ENCODE peak calls at places on chromosomes 7 and 10, in four cellular contexts. O is psoas muscle, T is heart right ventricle, X is BE2C. S is an unnamed sample.

GRCh38 chr7:112080974-112081373 is 125.2 kb downstream of the DOCK4 start:
- DNase-seq in O (no peak), T (no peak), X (no peak), S (no peak)

GRCh38 chr10:58393317-58393716 is 8.1 kb downstream of the TFAM start:
- DNase-seq in O (no peak), T (no peak), X (no peak), S (no peak)

GRCh38 chr10:99695761-99696160 is 36.2 kb downstream of the COX15 start:
- DNase-seq in O (no peak), T (no peak), X (no peak), S (no peak)

GRCh38 chr7:129643545-129644170 is 32.1 kb downstream of the NRF1 start:
- DNase-seq in O (no peak), T (no peak), X (no peak), S (no peak)

GRCh38 chr7:90736968-90737939 is 141.1 kb downstream of the CDK14 start:
- DNase-seq in O (no peak), T (no peak), X (no peak), S (no peak)

GRCh38 chr7:152969839-152970238 is 210.3 kb downstream of the ACTR3B start:
- DNase-seq in O (no peak), T (no peak), X (no peak), S (no peak)

GRCh38 chr10:68163735-68164134 is 54.4 kb downstream of the MYPN start:
- DNase-seq in O (no peak), T (no peak), X (no peak), S (no peak)

GRCh38 chr7:6545398-6546126 is 5.7 kb downstream of the GRID2IP start:
- DNase-seq in O (no peak), T (no peak), X (no peak), S (no peak)

GRCh38 chr10:87927091-87927490 is 63.7 kb downstream of the PTEN start:
- DNase-seq in O (no peak), T (no peak), X (no peak), S (no peak)

GRCh38 chr10:124125305-124126116 is 32.1 kb upstream of the CHST15 start:
- DNase-seq in O (no peak), T (no peak), X (no peak), S (no peak)

GRCh38 chr7:52719677-52720076 is 315.8 kb upstream of the POM121L12 start:
- DNase-seq in O (no peak), T (no peak), X (no peak), S (no peak)

GRCh38 chr10:22833353-22833752 is 94.5 kb upstream of the ARMC3 start:
- DNase-seq in O (no peak), T (no peak), X (no peak), S (no peak)

GRCh38 chr10:109115179-109115578 is 808.1 kb downstream of the XPNPEP1 start:
- DNase-seq in O (no peak), T (no peak), X (no peak), S (no peak)

GRCh38 chr10:60962946-60963345 is 19.0 kb upstream of the RHOBTB1 start:
- DNase-seq in O (no peak), T (no peak), X (no peak), S (no peak)

GRCh38 chr7:80097756-80098155 is 36.9 kb upstream of the GNAI1 start:
- DNase-seq in O (no peak), T (no peak), X (no peak), S (no peak)

GRCh38 chr10:71368639-71369038 is 28.1 kb upstream of the CDH23 start:
- DNase-seq in O (no peak), T (no peak), X (no peak), S (no peak)

GRCh38 chr7:130273081-130273699 is 6.5 kb downstream of the CPA2 start:
- DNase-seq in O (no peak), T (no peak), X (no peak), S (no peak)

GRCh38 chr10:91389636-91390512 is 20.3 kb upstream of the HECTD2 start:
- DNase-seq in O (no peak), T (peak; percentile 9), X (no peak), S (no peak)

GRCh38 chr7:22420973-22421635 is 64.2 kb upstream of the RAPGEF5 start:
- DNase-seq in O (no peak), T (no peak), X (peak; percentile 61), S (no peak)

GRCh38 chr10:34956756-34957155 is 133.4 kb downstream of the CUL2 start:
- DNase-seq in O (no peak), T (no peak), X (no peak), S (no peak)

GRCh38 chr10:69318997-69319727 is 40.9 kb downstream of the HK1 start:
- DNase-seq in O (peak; percentile 90), T (peak; percentile 88), X (peak; percentile 46), S (peak; percentile 88)

GRCh38 chr7:106823631-106824030 is 41.5 kb upstream of the PIK3CG start:
- DNase-seq in O (no peak), T (no peak), X (no peak), S (no peak)

GRCh38 chr7:144565586-144565985 is 162.1 kb upstream of the NOBOX start:
- DNase-seq in O (no peak), T (no peak), X (no peak), S (no peak)

GRCh38 chr7:131383417-131383816 is 55.7 kb downstream of the MKLN1 start:
- DNase-seq in O (no peak), T (no peak), X (no peak), S (no peak)

GRCh38 chr7:114787556-114787955 is 134.3 kb upstream of the MDFIC start:
- DNase-seq in O (no peak), T (no peak), X (no peak), S (no peak)

GRCh38 chr7:68440870-68441269 is 1157.4 kb upstream of the AUTS2 start:
- DNase-seq in O (no peak), T (no peak), X (no peak), S (no peak)

GRCh38 chr10:11604742-11605650 is 6.5 kb downstream of the USP6NL start:
- DNase-seq in O (no peak), T (no peak), X (no peak), S (no peak)

GRCh38 chr7:101363734-101364374 is 1.2 kb downstream of the COL26A1 start:
- DNase-seq in O (peak; percentile 63), T (peak; percentile 31), X (peak; percentile 75), S (peak; percentile 61)
- H3K4me1 ChIP-seq in O (no peaks in the 10 kb centered on the region), T (peaks cover 21% of the 10 kb centered on the region), X (no peaks in the 10 kb centered on the region), S (peaks cover 18% of the 10 kb centered on the region)

GRCh38 chr7:28853834-28854749 is 104.0 kb downstream of the TRIL start:
- DNase-seq in O (peak; percentile 77), T (peak; percentile 73), X (peak; percentile 86), S (peak; percentile 78)
- TF ChIP-seq CTCF in O (peak; percentile 92), T (peak; percentile 96), X (peak; percentile 86), S (peak; percentile 93)

DNA sequence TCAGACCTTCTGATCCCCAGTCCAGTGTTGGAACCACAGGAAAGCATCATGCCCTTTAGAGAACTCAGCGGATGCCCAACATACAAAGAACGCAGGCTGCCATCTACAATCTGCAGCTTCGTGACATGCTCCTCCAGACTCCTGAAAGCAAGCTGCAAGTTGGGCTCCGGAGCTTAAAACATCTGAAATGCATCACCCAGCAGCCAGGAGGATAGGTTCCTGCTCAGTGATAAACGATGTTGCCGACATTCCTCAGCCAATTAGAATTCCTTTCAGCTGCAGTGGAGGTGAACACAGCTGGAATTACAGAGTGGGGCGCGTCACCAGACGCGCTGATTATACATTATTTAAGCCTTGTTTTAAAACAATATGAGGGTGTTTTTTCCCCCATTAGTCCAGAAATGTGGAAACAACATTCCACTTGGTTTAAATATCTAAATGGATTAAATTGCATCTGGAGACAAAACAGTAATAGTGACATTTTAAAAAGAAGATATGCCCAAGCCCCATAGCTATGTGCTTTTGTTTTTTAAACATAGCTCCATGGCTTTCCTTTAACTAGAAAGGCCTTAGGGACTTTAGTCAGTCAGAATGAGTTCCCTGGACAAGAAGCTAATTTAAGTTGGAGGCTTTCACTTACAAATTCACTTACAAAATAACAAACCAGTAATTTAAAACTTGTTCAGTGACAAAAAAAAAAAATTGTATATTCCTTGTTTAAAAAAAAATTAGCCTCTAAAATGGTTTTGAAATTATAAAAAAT is 6.3 kb downstream of the SMURF1 start:
- DNase-seq in O (no peak), T (no peak), X (no peak), S (no peak)
- H3K4me3 ChIP-seq in O (no peak overlapping the region), T (peak overlapping the region; percentile 25), X (no peak overlapping the region), S (peak overlapping the region; percentile 29)

DNA sequence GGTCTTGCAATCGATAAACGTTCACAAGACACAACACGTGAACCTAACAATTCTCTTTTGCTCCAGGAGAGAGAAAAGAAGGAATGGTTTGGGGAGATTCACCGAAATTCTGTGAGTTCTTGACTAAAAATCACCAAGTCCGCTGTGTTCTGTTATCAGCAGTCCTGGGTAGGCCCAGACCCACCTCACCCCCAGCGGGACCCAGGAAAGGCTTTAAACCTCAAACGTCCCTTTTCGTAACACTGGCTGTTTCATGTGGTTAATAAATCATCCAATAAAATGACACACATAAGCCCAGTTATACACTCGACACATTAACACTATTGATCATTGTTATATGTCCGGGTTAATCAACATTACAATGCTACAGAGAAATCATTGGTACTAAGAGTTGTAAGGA is 25.2 kb downstream of the DIP2C start:
- DNase-seq in O (no peak), T (no peak), X (no peak), S (no peak)
- H3K4me1 ChIP-seq in O (peaks cover 60% of the 10 kb centered on the region), T (peaks cover 63% of the 10 kb centered on the region), X (no peaks in the 10 kb centered on the region), S (peaks cover 54% of the 10 kb centered on the region)

S was measured in left ventricle myocardium inferior.